ENCODE peak calls at places on chromosome 12, in six cellular contexts. B is stimulated activated CD4-positive, alpha-beta T cell treated with anti-CD3 and anti-CD28 coated beads, Interleukin-12 subunit alpha, Interleukin-12 subunit beta, amount 100 ng/mL, for 24 hours; M is NCI-H510A treated with DMSO at 0.1 percent for 48 hours; Z is ovary; S is activated CD4-positive, alpha-beta T cell treated with anti-CD3 and anti-CD28 coated beads, Interleukin-2, amount 10 ng/mL, durations not matched to agents 7 days and 5 days; Y is AG08395. D is an unnamed sample.

GRCh38 chr12:97716356-97716755 is 253.8 kb downstream of the RMST start:
- DNase-seq in M (peak), B (no peak), Y (no peak), Z (no peak), S (no peak), D (no peak)

GRCh38 chr12:124720019-124720686 is 143.5 kb downstream of the SCARB1 start:
- DNase-seq in B (no peak), Z (no peak), M (peak), Y (peak), S (no peak), D (peak)

GRCh38 chr12:121513464-121514183 is 67.2 kb downstream of the KDM2B start:
- DNase-seq in S (no peak), B (no peak), Z (no peak), M (peak), Y (no peak), D (no peak)

GRCh38 chr12:106919910-106920544 is 35.7 kb upstream of the TMEM263 start:
- DNase-seq in M (peak), Z (no peak), B (no peak), Y (peak), S (peak), D (peak)

GRCh38 chr12:53985358-53985899 is 483 bp downstream of the HOXC10 start:
- DNase-seq in M (no peak), Z (no peak), Y (no peak), S (no peak), B (no peak), D (no peak)

GRCh38 chr12:104219908-104220404 is 4.4 kb downstream of the TXNRD1 start:
- DNase-seq in B (peak), Z (no peak), S (peak), Y (peak), M (no peak), D (peak)

GRCh38 chr12:101110856-101111255 is 99.2 kb downstream of the SLC5A8 start:
- DNase-seq in M (no peak), Y (no peak), B (no peak), S (no peak), Z (no peak), D (no peak)

GRCh38 chr12:26318661-26319068 is 123.3 kb downstream of the SSPN start:
- DNase-seq in B (no peak), Z (peak), Y (peak), S (no peak), M (no peak), D (peak)

GRCh38 chr12:105204916-105205315 is 31.1 kb downstream of the APPL2 start:
- DNase-seq in S (no peak), Z (no peak), M (no peak), B (no peak), Y (peak), D (peak)

GRCh38 chr12:1435456-1435855 is 158.9 kb downstream of the FBXL14 start:
- DNase-seq in Z (no peak), Y (no peak), M (no peak), S (no peak), B (no peak), D (no peak)

D was measured in HFFc6.